ENCODE peak calls at places on chromosomes 16 and 17, in five cellular contexts. L, C, I, F and H are unnamed samples. For H3K36me3, the result is how much of the 10 kb centered on the place peaks cover.

GRCh38 chr16:31701734-31702133 is 171.9 kb upstream of the ZNF267 start:
- DNase-seq in L (no peak), C (no peak), I (no peak), F (no peak), H (no peak)

GRCh38 chr17:6551909-6552768 is 4.2 kb downstream of the PITPNM3 start:
- DNase-seq in L (no peak), C (peak), I (peak), F (no peak), H (no peak)

GRCh38 chr16:88083582-88083981 is 132.3 kb downstream of the BANP start:
- DNase-seq in L (no peak), C (no peak), I (no peak), F (no peak), H (no peak)

GRCh38 chr16:56910654-56911539 is 21.0 kb upstream of the HERPUD1 start:
- DNase-seq in L (peak), C (no peak), I (no peak), F (no peak), H (peak)

GRCh38 chr17:75250009-75250471 is 11.4 kb downstream of the GGA3 start:
- DNase-seq in L (no peak), C (no peak), I (no peak), F (no peak), H (no peak)

GRCh38 chr16:10332301-10332700 is 53.6 kb upstream of the ATF7IP2 start:
- DNase-seq in L (no peak), C (no peak), I (peak), F (no peak), H (no peak)

GRCh38 chr17:14294876-14295275 is 6.0 kb upstream of the HS3ST3B1 start:
- DNase-seq in L (no peak), C (no peak), I (no peak), F (no peak), H (no peak)

GRCh38 chr17:31067699-31068184 is 27.0 kb upstream of the NF1 start:
- DNase-seq in L (no peak), C (no peak), I (no peak), F (no peak), H (no peak)

GRCh38 chr17:69344939-69345338 is 18.0 kb upstream of the ABCA5 start:
- DNase-seq in L (no peak), C (no peak), I (no peak), F (no peak), H (no peak)

GRCh38 chr16:4683255-4684029 is 9.9 kb upstream of the NUDT16L1 start:
- DNase-seq in L (no peak), C (no peak), I (no peak), F (no peak), H (no peak)

GRCh38 chr16:21650517-21650916 is 1.9 kb downstream of the IGSF6 start:
- DNase-seq in L (peak), C (no peak), I (no peak), F (no peak), H (no peak)

GRCh38 chr16:10182186-10182683 is at the start of gene GRIN2A:
- DNase-seq in L (no peak), C (no peak), I (peak), F (peak), H (peak)

GRCh38 chr17:33039874-33040273 is 48.2 kb downstream of the SPACA3 start:
- DNase-seq in L (no peak), C (no peak), I (no peak), F (no peak), H (no peak)

GRCh38 chr16:89842471-89843408 is 14.5 kb downstream of the SPIRE2 start:
- DNase-seq in L (no peak), C (no peak), I (no peak), F (no peak), H (no peak)

GRCh38 chr17:60139438-60140285 is 10.1 kb upstream of the CA4 start:
- DNase-seq in L (peak), C (peak), I (peak), F (peak), H (peak)

GRCh38 chr17:19346351-19347255 is 15.9 kb downstream of the B9D1 start:
- DNase-seq in L (peak), C (no peak), I (peak), F (no peak), H (peak)

GRCh38 chr16:89106533-89107208 is 13.0 kb downstream of the ACSF3 start:
- DNase-seq in L (no peak), C (no peak), I (no peak), F (no peak), H (no peak)

GRCh38 chr16:3782566-3782965 is 65.2 kb upstream of the TRAP1 start:
- DNase-seq in L (no peak), C (no peak), I (no peak), F (no peak), H (no peak)

GRCh38 chr16:53094013-53094630 is 39.3 kb downstream of the CHD9 start:
- DNase-seq in L (peak), C (peak), I (peak), F (no peak), H (no peak)

GRCh38 chr17:30476726-30477082 is 504 bp upstream of the GOSR1 start:
- DNase-seq in L (no peak), C (no peak), I (peak), F (peak), H (no peak)

GRCh38 chr17:61738249-61738648 is 125.1 kb downstream of the BRIP1 start:
- DNase-seq in L (no peak), C (no peak), I (no peak), F (no peak), H (no peak)

GRCh38 chr17:55053855-55054254 is 85.3 kb downstream of the STXBP4 start:
- DNase-seq in L (no peak), C (no peak), I (no peak), F (no peak), H (no peak)

GRCh38 chr16:48393843-48394703 is 8.9 kb upstream of the SIAH1 start:
- DNase-seq in L (peak), C (no peak), I (no peak), F (no peak), H (peak)

GRCh38 chr16:12602811-12603698 is 200.6 kb downstream of the CPPED1 start:
- DNase-seq in L (no peak), C (no peak), I (no peak), F (no peak), H (peak)

GRCh38 chr16:80526418-80527061 is 14.3 kb upstream of the DYNLRB2 start:
- DNase-seq in L (no peak), C (no peak), I (peak), F (peak), H (peak)

GRCh38 chr16:2691491-2692248 is 9.3 kb downstream of the KCTD5 start:
- DNase-seq in L (no peak), C (no peak), I (peak), F (no peak), H (no peak)

GRCh38 chr16:87895641-87896141 is 26.4 kb upstream of the SLC7A5 start:
- DNase-seq in L (no peak), C (peak), I (no peak), F (no peak), H (no peak)

GRCh38 chr16:89984215-89984614 is 35.0 kb downstream of the DBNDD1 start:
- DNase-seq in L (no peak), C (no peak), I (no peak), F (no peak), H (no peak)

GRCh38 chr16:11535494-11535893 is 51.2 kb downstream of the LITAF start:
- DNase-seq in L (no peak), C (no peak), I (no peak), F (no peak), H (no peak)

GRCh38 chr16:10878644-10879498 is 1.9 kb downstream of the CIITA start:
- DNase-seq in L (peak), C (peak), I (no peak), F (peak), H (no peak)

GRCh38 chr16:10001258-10001785 is 180.9 kb downstream of the GRIN2A start:
- DNase-seq in L (no peak), C (no peak), I (no peak), F (no peak), H (no peak)

GRCh38 chr17:3002538-3003301 is 60.7 kb downstream of the OR1D5 start:
- DNase-seq in L (no peak), C (peak), I (peak), F (no peak), H (peak)

GRCh38 chr16:73058221-73058615 is 10.3 kb upstream of the ZFHX3 start:
- DNase-seq in L (peak), C (peak), I (peak), F (no peak), H (no peak)

GRCh38 chr16:15913046-15913698 is 24.8 kb upstream of the CEP20 start:
- DNase-seq in L (no peak), C (no peak), I (no peak), F (no peak), H (no peak)

GRCh38 chr16:4053663-4054479 is 62.4 kb downstream of the ADCY9 start:
- DNase-seq in L (peak), C (peak), I (peak), F (no peak), H (no peak)

DNA sequence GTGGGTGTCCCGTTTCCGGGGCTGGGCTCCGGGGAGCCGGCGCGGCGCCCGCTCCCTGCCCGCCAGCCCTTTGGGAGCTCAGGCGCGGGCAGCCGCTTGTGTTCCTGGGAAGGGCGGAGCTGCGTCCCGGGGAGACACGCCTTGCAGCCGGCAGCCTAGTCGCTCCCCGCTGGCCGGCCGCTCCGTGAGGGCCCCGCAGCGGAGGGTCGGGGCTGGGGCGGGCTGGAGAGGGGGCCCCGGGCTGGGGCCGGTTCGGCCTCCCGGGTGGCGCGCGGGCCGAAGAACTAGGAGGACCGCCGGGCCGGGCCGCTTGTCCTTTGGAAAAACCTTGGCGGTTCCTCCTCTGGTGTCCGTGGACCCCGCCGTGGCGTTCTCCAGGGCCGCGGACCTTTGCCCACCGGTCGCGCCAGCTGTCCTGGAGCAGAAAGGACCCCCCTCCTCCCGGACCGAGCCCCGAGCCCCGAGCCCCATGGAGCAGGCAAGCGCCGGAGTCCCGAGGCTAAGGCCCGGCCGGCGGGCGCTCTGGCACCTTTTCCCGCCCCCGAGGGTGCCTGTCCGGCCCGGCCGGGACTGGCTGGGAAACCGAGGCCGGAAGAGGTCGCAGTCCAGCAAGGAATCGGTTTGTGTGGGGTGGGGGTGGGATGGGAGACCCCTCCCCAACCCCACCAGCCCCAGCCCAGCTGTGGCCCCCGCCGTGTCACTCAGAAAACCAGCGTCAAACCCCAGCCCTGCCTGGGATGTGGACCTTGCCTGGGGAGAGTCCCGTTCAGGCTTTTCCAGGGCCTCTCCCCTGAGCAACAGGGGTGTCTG is 6.8 kb upstream of the TBC1D3B start:
- DNase-seq in L (peak), C (peak), I (peak), F (peak), H (peak)
- H3K4me3 ChIP-seq in L (peak), C (peak), I (peak), F (peak), H (peak)

GRCh38 chr17:28334176-28334575 is 1.1 kb downstream of the IFT20 start:
- DNase-seq in L (no peak), C (no peak), I (no peak), F (no peak), H (no peak)
- H3K27ac ChIP-seq in L (no peak), C (peak), I (peak), F (no peak), H (no peak)

GRCh38 chr17:29116652-29117439 is 63.4 kb downstream of the MYO18A start:
- DNase-seq in L (peak), C (peak), I (peak), F (peak), H (peak)

GRCh38 chr17:29119265-29119664 is 60.9 kb downstream of the MYO18A start:
- DNase-seq in L (no peak), C (no peak), I (no peak), F (no peak), H (no peak)

GRCh38 chr17:29115906-29116651 is 64.1 kb downstream of the MYO18A start:
- DNase-seq in L (no peak), C (no peak), I (no peak), F (peak), H (peak)

GRCh38 chr17:29115435-29115834 is 64.8 kb downstream of the MYO18A start:
- DNase-seq in L (no peak), C (no peak), I (no peak), F (no peak), H (peak)

GRCh38 chr17:29117440-29117753 is 62.8 kb downstream of the MYO18A start:
- DNase-seq in L (no peak), C (no peak), I (no peak), F (no peak), H (no peak)
- H3K36me3 ChIP-seq in L (under half), C (half or more), I (under half), F (under half), H (under half)

GRCh38 chr17:76350463-76350862 is 3.3 kb downstream of the PRPSAP1 start:
- DNase-seq in L (no peak), C (peak), I (no peak), F (no peak), H (no peak)

GRCh38 chr17:76353599-76354316 is at the start of gene PRPSAP1:
- DNase-seq in L (peak), C (peak), I (peak), F (peak), H (peak)

GRCh38 chr17:76353004-76353598 is 615 bp downstream of the PRPSAP1 start:
- DNase-seq in L (no peak), C (peak), I (peak), F (peak), H (peak)

GRCh38 chr17:76354317-76354729 is 607 bp upstream of the PRPSAP1 start:
- DNase-seq in L (no peak), C (peak), I (no peak), F (no peak), H (no peak)

GRCh38 chr17:76351526-76352071 is 2.1 kb downstream of the PRPSAP1 start:
- DNase-seq in L (no peak), C (no peak), I (no peak), F (no peak), H (no peak)
- H3K4me3 ChIP-seq in L (no peak), C (peak), I (no peak), F (no peak), H (no peak)

GRCh38 chr17:80894726-80895125 is 96.9 kb upstream of the CHMP6 start:
- DNase-seq in L (no peak), C (no peak), I (no peak), F (no peak), H (no peak)

GRCh38 chr17:80895366-80895765 is 96.3 kb upstream of the CHMP6 start:
- DNase-seq in L (no peak), C (no peak), I (no peak), F (no peak), H (no peak)

GRCh38 chr17:80892900-80893603 is 98.6 kb upstream of the CHMP6 start:
- DNase-seq in L (no peak), C (no peak), I (no peak), F (no peak), H (no peak)

GRCh38 chr17:80894439-80894721 is 97.3 kb upstream of the CHMP6 start:
- DNase-seq in L (no peak), C (no peak), I (no peak), F (no peak), H (no peak)

GRCh38 chr17:80893604-80894438 is 97.8 kb upstream of the CHMP6 start:
- DNase-seq in L (no peak), C (no peak), I (no peak), F (no peak), H (no peak)
- H3K27ac ChIP-seq in L (no peak), C (no peak), I (no peak), F (no peak), H (no peak)

GRCh38 chr17:66636111-66636510 is 198.8 kb upstream of the CACNG5 start:
- DNase-seq in L (no peak), C (no peak), I (no peak), F (no peak), H (no peak)
- H3K36me3 ChIP-seq in L (under half), C (under half), I (under half), F (under half), H (under half)

GRCh38 chr17:63156986-63157385 is 191.0 kb downstream of the TANC2 start:
- DNase-seq in L (no peak), C (no peak), I (no peak), F (no peak), H (no peak)

GRCh38 chr17:63150994-63151464 is 185.0 kb downstream of the TANC2 start:
- DNase-seq in L (no peak), C (no peak), I (no peak), F (peak), H (peak)

GRCh38 chr17:63153488-63153887 is 187.5 kb downstream of the TANC2 start:
- DNase-seq in L (no peak), C (no peak), I (no peak), F (peak), H (no peak)

GRCh38 chr17:63151981-63152523 is 186.0 kb downstream of the TANC2 start:
- DNase-seq in L (no peak), C (no peak), I (no peak), F (peak), H (no peak)

DNA sequence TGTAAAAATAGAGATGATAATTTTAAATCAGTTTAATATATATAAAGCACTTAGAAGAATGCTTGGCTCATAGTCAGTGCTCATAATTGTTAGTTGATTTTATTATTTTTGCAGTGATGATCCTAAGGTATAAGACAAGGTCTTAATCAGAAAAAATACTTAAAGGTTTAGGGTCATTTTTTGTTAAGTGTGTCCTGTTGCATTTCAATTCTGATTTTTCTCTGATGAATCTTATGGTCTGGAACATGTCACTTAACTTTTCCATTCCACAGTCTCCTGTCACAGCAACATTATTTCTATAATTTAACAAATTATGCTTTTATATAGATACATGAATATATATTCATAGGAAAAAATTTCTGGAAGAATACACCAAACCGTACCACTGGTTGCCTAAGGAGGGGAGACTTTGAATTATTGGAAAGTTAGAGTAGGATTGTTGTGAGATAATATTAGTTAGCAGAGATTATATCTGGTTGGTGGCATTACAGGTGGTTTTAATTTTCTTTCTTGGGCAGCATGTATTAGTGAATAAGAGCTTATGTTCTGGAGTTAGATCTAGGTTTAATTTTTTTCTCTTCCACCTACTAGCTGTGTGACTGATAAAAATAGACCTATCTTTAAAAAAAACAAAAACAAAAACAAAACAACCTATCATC is 188.7 kb downstream of the TANC2 start:
- DNase-seq in L (no peak), C (no peak), I (no peak), F (no peak), H (no peak)
- H3K4me3 ChIP-seq in L (no peak), C (no peak), I (no peak), F (no peak), H (no peak)

GRCh38 chr16:57994361-57994760 is 6.1 kb downstream of the ZNF319 start:
- DNase-seq in L (no peak), C (no peak), I (no peak), F (no peak), H (no peak)

GRCh38 chr16:57995721-57996405 is 4.6 kb downstream of the ZNF319 start:
- DNase-seq in L (no peak), C (no peak), I (no peak), F (no peak), H (no peak)

GRCh38 chr16:57993452-57993851 is 7.0 kb downstream of the ZNF319 start:
- DNase-seq in L (no peak), C (peak), I (peak), F (no peak), H (no peak)

GRCh38 chr16:57993897-57994296 is 6.6 kb downstream of the ZNF319 start:
- DNase-seq in L (no peak), C (peak), I (no peak), F (no peak), H (no peak)

DNA sequence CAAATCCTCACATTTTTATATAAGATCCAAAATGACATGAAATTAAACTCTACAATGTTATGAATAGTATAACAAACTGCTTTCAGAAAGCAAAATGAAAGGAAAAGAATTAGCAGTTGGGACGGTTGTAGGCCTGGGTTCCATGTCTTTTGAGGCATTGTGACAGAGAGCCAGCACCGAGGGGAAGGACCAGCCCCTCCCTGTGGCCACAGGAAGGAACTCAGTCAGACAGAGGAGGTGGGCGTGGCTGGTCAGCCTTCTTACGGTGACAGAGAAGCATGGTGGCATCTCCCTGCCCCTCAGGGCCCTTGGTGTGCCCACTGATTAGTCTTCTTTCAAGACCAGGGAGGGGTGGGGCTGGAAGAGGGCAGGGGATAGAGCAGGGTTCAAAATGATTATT is 5.7 kb downstream of the ZNF319 start:
- DNase-seq in L (peak), C (peak), I (peak), F (peak), H (peak)
- H3K27ac ChIP-seq in L (no peak), C (no peak), I (no peak), F (no peak), H (peak)